ENCODE peak calls at places on chromosomes 13 and 19, in eight cellular contexts. L, P, H, K, M, B, I and X are unnamed samples.

GRCh38 chr13:93726173-93727019 is 499.8 kb downstream of the GPC6 start:
- ATAC-seq in H (no peak), K (no peak), M (no peak), L (no peak), P (no peak), I (no peak), B (no peak), X (no peak)

GRCh38 chr19:48397636-48398328 is 4.3 kb downstream of the GRIN2D start:
- ATAC-seq in K (no peak), L (no peak), B (no peak), M (no peak), I (no peak), P (no peak), H (no peak), X (no peak)

GRCh38 chr13:35794734-35795389 is 318.4 kb upstream of the MAB21L1 start:
- ATAC-seq in L (no peak), I (peak; percentile 53), B (no peak), K (no peak), P (no peak), M (no peak), H (peak; percentile 69), X (no peak)

GRCh38 chr19:52691737-52692136 is 43.1 kb downstream of the ZNF611 start:
- ATAC-seq in L (no peak), P (no peak), I (no peak), B (no peak), K (no peak), M (no peak), H (no peak), X (no peak)

GRCh38 chr19:35039881-35040456 is 1.6 kb upstream of the HPN start:
- ATAC-seq in M (no peak), I (no peak), L (peak; percentile 1), H (no peak), K (no peak), B (no peak), P (no peak), X (peak; percentile 5)

GRCh38 chr13:20342326-20342725 is 110.2 kb upstream of the GJB6 start:
- ATAC-seq in H (no peak), I (no peak), M (no peak), K (no peak), P (no peak), L (no peak), B (no peak), X (no peak)

GRCh38 chr19:2477141-2477710 is 1.3 kb downstream of the GADD45B start:
- ATAC-seq in P (peak; percentile 47), H (peak; percentile 6), M (peak; percentile 0), L (no peak), B (no peak), K (peak; percentile 4), I (peak; percentile 43), X (no peak)

GRCh38 chr19:6074709-6075403 is 35.4 kb downstream of the RFX2 start:
- ATAC-seq in P (no peak), K (no peak), H (no peak), I (peak; percentile 12), L (no peak), B (no peak), M (peak; percentile 13), X (no peak)

GRCh38 chr19:4090351-4091220 is 23.9 kb upstream of the ZBTB7A start:
- ATAC-seq in L (no peak), I (no peak), M (peak; percentile 86), H (no peak), K (no peak), B (no peak), P (no peak), X (peak; percentile 28)